ENCODE peak calls at places on chromosomes 16 and 17, in five cellular contexts. One of them, this sample, is unnamed.
A peak's percentile ranks its signal among the peaks of the same experiment; 100 is the strongest.

GRCh38 chr16:50326835-50327465 is 41.8 kb downstream of the BRD7 start:
- DNase-seq in HFF-Myc: no peak
- DNase-seq in right atrium auricular region: no peak
- DNase-seq in AG10803: peak; percentile 40
- DNase-seq in GM23338: peak; percentile 74
- DNase-seq in this sample: peak; percentile 63

GRCh38 chr17:18093616-18094408 is 6.1 kb downstream of the DRG2 start:
- DNase-seq in AG10803: peak; percentile 63
- DNase-seq in right atrium auricular region: peak; percentile 66
- DNase-seq in HFF-Myc: peak; percentile 42
- DNase-seq in GM23338: peak; percentile 75
- DNase-seq in this sample: peak; percentile 81

GRCh38 chr16:64589836-64590235 is 532.0 kb downstream of the CDH11 start:
- DNase-seq in AG10803: peak; percentile 81
- DNase-seq in GM23338: no peak
- DNase-seq in HFF-Myc: no peak
- DNase-seq in right atrium auricular region: no peak
- DNase-seq in this sample: peak; percentile 46

GRCh38 chr16:79299154-79299799 is 301.3 kb downstream of the MAF start:
- DNase-seq in GM23338: peak; percentile 75
- DNase-seq in right atrium auricular region: no peak
- DNase-seq in AG10803: no peak
- DNase-seq in HFF-Myc: no peak
- DNase-seq in this sample: no peak

GRCh38 chr16:10878644-10879498 is 1.9 kb downstream of the CIITA start:
- DNase-seq in right atrium auricular region: no peak
- DNase-seq in GM23338: peak; percentile 63
- DNase-seq in AG10803: peak; percentile 31
- DNase-seq in HFF-Myc: no peak
- DNase-seq in this sample: peak; percentile 26

GRCh38 chr17:65677932-65678331 is 116.5 kb upstream of the AXIN2 start:
- DNase-seq in GM23338: no peak
- DNase-seq in HFF-Myc: no peak
- DNase-seq in right atrium auricular region: no peak
- DNase-seq in AG10803: peak; percentile 31
- DNase-seq in this sample: no peak

GRCh38 chr17:4485676-4486646 is 12.7 kb upstream of the SPNS2 start:
- DNase-seq in AG10803: no peak
- DNase-seq in HFF-Myc: no peak
- DNase-seq in GM23338: no peak
- DNase-seq in right atrium auricular region: no peak
- DNase-seq in this sample: no peak

GRCh38 chr17:35341465-35341992 is 31.9 kb downstream of the SLFN11 start:
- DNase-seq in AG10803: no peak
- DNase-seq in right atrium auricular region: no peak
- DNase-seq in HFF-Myc: no peak
- DNase-seq in GM23338: no peak
- DNase-seq in this sample: no peak

GRCh38 chr17:6642592-6642991 is 1.7 kb downstream of the TXNDC17 start:
- DNase-seq in AG10803: peak; percentile 29
- DNase-seq in right atrium auricular region: no peak
- DNase-seq in HFF-Myc: no peak
- DNase-seq in GM23338: no peak
- DNase-seq in this sample: no peak

GRCh38 chr17:62675260-62675659 is 47.8 kb downstream of the MRC2 start:
- DNase-seq in AG10803: peak; percentile 66
- DNase-seq in right atrium auricular region: no peak
- DNase-seq in GM23338: no peak
- DNase-seq in HFF-Myc: no peak
- DNase-seq in this sample: no peak

GRCh38 chr16:28136751-28137434 is 73.4 kb upstream of the GSG1L start:
- DNase-seq in HFF-Myc: no peak
- DNase-seq in right atrium auricular region: no peak
- DNase-seq in AG10803: no peak
- DNase-seq in GM23338: no peak
- DNase-seq in this sample: peak; percentile 32

GRCh38 chr16:66551362-66551761 is 1.0 kb upstream of the CKLF start:
- DNase-seq in AG10803: peak; percentile 32
- DNase-seq in right atrium auricular region: no peak
- DNase-seq in GM23338: peak; percentile 65
- DNase-seq in HFF-Myc: peak; percentile 17
- DNase-seq in this sample: peak; percentile 30

GRCh38 chr16:88088161-88088581 is 136.9 kb downstream of the BANP start:
- DNase-seq in HFF-Myc: no peak
- DNase-seq in AG10803: peak; percentile 18
- DNase-seq in right atrium auricular region: peak; percentile 82
- DNase-seq in GM23338: no peak
- DNase-seq in this sample: no peak

GRCh38 chr17:37176683-37177082 is 199.1 kb upstream of the C17orf78 start:
- DNase-seq in GM23338: no peak
- DNase-seq in AG10803: no peak
- DNase-seq in HFF-Myc: no peak
- DNase-seq in right atrium auricular region: no peak
- DNase-seq in this sample: no peak

GRCh38 chr16:81473066-81473488 is 28.5 kb downstream of the CMIP start:
- DNase-seq in HFF-Myc: no peak
- DNase-seq in right atrium auricular region: no peak
- DNase-seq in AG10803: no peak
- DNase-seq in GM23338: peak; percentile 22
- DNase-seq in this sample: no peak

GRCh38 chr17:37826497-37827115 is 81.7 kb upstream of the HNF1B start:
- DNase-seq in HFF-Myc: no peak
- DNase-seq in right atrium auricular region: no peak
- DNase-seq in AG10803: no peak
- DNase-seq in GM23338: no peak
- DNase-seq in this sample: no peak

GRCh38 chr16:11020792-11021440 is 76.6 kb downstream of the CLEC16A start:
- DNase-seq in HFF-Myc: no peak
- DNase-seq in right atrium auricular region: no peak
- DNase-seq in AG10803: peak; percentile 72
- DNase-seq in GM23338: no peak
- DNase-seq in this sample: no peak

GRCh38 chr17:14776791-14777190 is 475.9 kb downstream of the HS3ST3B1 start:
- DNase-seq in AG10803: no peak
- DNase-seq in GM23338: no peak
- DNase-seq in right atrium auricular region: no peak
- DNase-seq in HFF-Myc: no peak
- DNase-seq in this sample: no peak

GRCh38 chr17:51355314-51356083 is 95.2 kb downstream of the UTP18 start:
- DNase-seq in right atrium auricular region: no peak
- DNase-seq in GM23338: no peak
- DNase-seq in AG10803: peak; percentile 52
- DNase-seq in HFF-Myc: no peak
- DNase-seq in this sample: no peak

GRCh38 chr17:79993390-79994221 is 42.1 kb downstream of the TBC1D16 start:
- DNase-seq in right atrium auricular region: peak; percentile 90
- DNase-seq in GM23338: peak; percentile 69
- DNase-seq in AG10803: peak; percentile 90
- DNase-seq in HFF-Myc: no peak
- DNase-seq in this sample: peak; percentile 98

GRCh38 chr17:51948128-51948527 is 210.4 kb downstream of the CA10 start:
- DNase-seq in GM23338: no peak
- DNase-seq in HFF-Myc: no peak
- DNase-seq in AG10803: no peak
- DNase-seq in right atrium auricular region: no peak
- DNase-seq in this sample: no peak

GRCh38 chr16:24858219-24859041 is 12.7 kb downstream of the SLC5A11 start:
- DNase-seq in right atrium auricular region: no peak
- DNase-seq in AG10803: peak; percentile 37
- DNase-seq in HFF-Myc: no peak
- DNase-seq in GM23338: peak; percentile 84
- DNase-seq in this sample: peak; percentile 61

GRCh38 chr16:66695474-66695934 is 1.0 kb downstream of the CMTM4 start:
- DNase-seq in HFF-Myc: no peak
- DNase-seq in AG10803: no peak
- DNase-seq in right atrium auricular region: no peak
- DNase-seq in GM23338: no peak
- DNase-seq in this sample: no peak

GRCh38 chr17:63528183-63528582 is 5.0 kb downstream of the KCNH6 start:
- DNase-seq in AG10803: no peak
- DNase-seq in HFF-Myc: no peak
- DNase-seq in right atrium auricular region: no peak
- DNase-seq in GM23338: no peak
- DNase-seq in this sample: no peak

GRCh38 chr16:15597822-15598647 is 44.9 kb downstream of the MARF1 start:
- DNase-seq in HFF-Myc: no peak
- DNase-seq in right atrium auricular region: no peak
- DNase-seq in GM23338: no peak
- DNase-seq in AG10803: no peak
- DNase-seq in this sample: no peak

GRCh38 chr17:81976332-81977210 is 858 bp upstream of the ASPSCR1 start:
- DNase-seq in right atrium auricular region: no peak
- DNase-seq in HFF-Myc: no peak
- DNase-seq in GM23338: peak; percentile 77
- DNase-seq in AG10803: no peak
- DNase-seq in this sample: no peak

GRCh38 chr17:81980122-81980521 is 2.7 kb downstream of the ASPSCR1 start:
- DNase-seq in HFF-Myc: no peak
- DNase-seq in AG10803: no peak
- DNase-seq in right atrium auricular region: no peak
- DNase-seq in GM23338: no peak
- DNase-seq in this sample: no peak

GRCh38 chr17:81980752-81981239 is 3.4 kb downstream of the ASPSCR1 start:
- DNase-seq in GM23338: no peak
- DNase-seq in AG10803: no peak
- DNase-seq in HFF-Myc: no peak
- DNase-seq in right atrium auricular region: no peak
- DNase-seq in this sample: no peak

GRCh38 chr17:81977211-81978091 is at the start of gene ASPSCR1:
- DNase-seq in HFF-Myc: peak; percentile 45
- DNase-seq in right atrium auricular region: peak; percentile 90
- DNase-seq in AG10803: peak; percentile 89
- DNase-seq in GM23338: peak; percentile 93
- DNase-seq in this sample: peak; percentile 92

DNA sequence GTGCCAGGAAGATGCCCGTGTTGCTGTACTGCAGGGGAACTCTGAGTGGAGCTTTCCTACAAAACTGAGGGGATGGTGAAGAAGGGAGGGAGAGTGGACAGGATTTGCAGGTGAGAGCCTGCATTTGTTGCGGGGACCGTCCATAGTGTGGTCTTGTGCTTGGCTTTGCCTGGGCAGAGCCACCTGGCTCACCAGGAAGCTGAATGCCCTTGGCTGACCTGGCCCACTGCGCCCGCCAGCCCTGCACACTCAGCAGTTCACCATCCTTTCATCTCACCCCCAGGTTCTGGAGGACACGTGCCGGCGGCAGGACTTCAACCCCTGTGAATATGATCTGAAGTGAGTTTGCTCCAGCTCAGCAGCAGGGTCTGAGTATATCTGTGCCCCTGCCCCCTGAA is 1.5 kb downstream of the ASPSCR1 start:
- DNase-seq in right atrium auricular region: no peak
- DNase-seq in AG10803: no peak
- DNase-seq in HFF-Myc: no peak
- DNase-seq in GM23338: no peak
- DNase-seq in this sample: no peak
- H3K4me3 ChIP-seq in right atrium auricular region: no peak overlapping the region
- H3K4me3 ChIP-seq in AG10803: no peak overlapping the region
- H3K4me3 ChIP-seq in HFF-Myc: peak overlapping the region; percentile 71
- H3K4me3 ChIP-seq in GM23338: peak overlapping the region; percentile 92
- H3K4me3 ChIP-seq in this sample: no peak overlapping the region

DNA sequence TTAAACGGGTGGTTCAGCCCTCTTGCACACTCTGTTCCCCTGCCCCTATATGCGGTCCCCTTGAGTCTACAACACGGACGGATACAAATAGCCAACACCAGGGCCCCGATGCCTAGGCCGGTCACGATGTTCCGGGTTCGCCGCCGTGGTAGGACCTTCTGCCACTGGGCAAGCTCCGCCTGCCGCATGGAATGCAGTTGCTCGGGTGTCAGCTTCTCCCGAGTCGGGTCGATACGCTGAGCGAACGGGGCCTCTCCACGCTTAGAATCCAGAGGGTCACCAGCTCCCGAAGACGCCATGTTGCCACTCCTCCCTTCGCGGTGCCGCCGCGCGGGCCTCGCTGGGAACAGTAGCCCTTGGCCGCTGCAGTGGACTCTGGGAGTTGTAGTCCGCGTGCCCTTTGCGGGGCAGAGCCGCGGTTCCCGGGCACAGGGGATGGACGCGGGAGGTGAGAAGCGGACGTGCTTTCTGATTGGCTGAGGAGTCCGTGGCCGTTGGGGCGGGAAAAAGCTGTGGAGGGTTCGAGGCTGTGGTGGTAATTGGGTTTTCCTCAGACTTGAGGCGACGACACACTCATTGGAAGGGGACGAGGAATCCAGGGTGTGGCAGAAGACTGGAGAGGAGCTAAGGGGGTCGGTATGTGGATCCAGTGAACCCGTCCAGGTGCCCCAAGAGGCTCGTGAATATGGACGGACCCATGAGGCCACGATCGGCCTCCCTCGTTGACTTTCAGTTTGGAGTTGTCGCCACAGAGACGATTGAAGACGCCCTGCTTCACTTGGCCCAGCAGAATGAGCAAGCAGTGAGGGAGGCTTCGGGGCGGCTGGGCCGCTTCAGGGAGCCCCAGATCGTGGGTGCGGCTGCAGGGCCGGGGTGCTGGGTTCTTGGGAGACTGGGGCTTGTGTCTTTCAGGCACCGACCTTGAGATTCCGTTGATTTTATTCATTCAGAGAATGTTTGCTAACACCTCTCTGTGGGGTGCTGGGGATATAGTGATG is at the start of the genes CNTD1 and COA3:
- DNase-seq in right atrium auricular region: peak; percentile 76
- DNase-seq in GM23338: peak; percentile 96
- DNase-seq in AG10803: peak; percentile 79
- DNase-seq in HFF-Myc: peak; percentile 56
- DNase-seq in this sample: peak; percentile 85
- TF ChIP-seq CTCF in right atrium auricular region: no peak
- TF ChIP-seq CTCF in GM23338: no peak
- TF ChIP-seq CTCF in AG10803: peak; percentile 14
- TF ChIP-seq CTCF in HFF-Myc: no peak
- TF ChIP-seq CTCF in this sample: peak; percentile 8

GRCh38 chr17:39607057-39607850 is 466 bp downstream of the NEUROD2 start:
- DNase-seq in AG10803: no peak
- DNase-seq in right atrium auricular region: no peak
- DNase-seq in GM23338: peak; percentile 77
- DNase-seq in HFF-Myc: no peak
- DNase-seq in this sample: no peak
- H3K4me3 ChIP-seq in AG10803: no peak overlapping the region
- H3K4me3 ChIP-seq in right atrium auricular region: peak overlapping the region; percentile 40
- H3K4me3 ChIP-seq in GM23338: peak overlapping the region; percentile 66
- H3K4me3 ChIP-seq in HFF-Myc: no peak overlapping the region
- H3K4me3 ChIP-seq in this sample: no peak overlapping the region

GRCh38 chr16:68328860-68329370 is 18.1 kb downstream of the PRMT7 start:
- DNase-seq in HFF-Myc: no peak
- DNase-seq in AG10803: no peak
- DNase-seq in GM23338: no peak
- DNase-seq in right atrium auricular region: no peak
- DNase-seq in this sample: no peak
- TF ChIP-seq CTCF in HFF-Myc: no peak
- TF ChIP-seq CTCF in AG10803: no peak
- TF ChIP-seq CTCF in GM23338: no peak
- TF ChIP-seq CTCF in right atrium auricular region: no peak
- TF ChIP-seq CTCF in this sample: no peak

GRCh38 chr16:86762035-86762550 is 183.7 kb downstream of the FOXL1 start:
- DNase-seq in AG10803: no peak
- DNase-seq in right atrium auricular region: no peak
- DNase-seq in HFF-Myc: no peak
- DNase-seq in GM23338: no peak
- DNase-seq in this sample: no peak
- H3K4me3 ChIP-seq in AG10803: peak overlapping the region; percentile 41
- H3K4me3 ChIP-seq in right atrium auricular region: no peak overlapping the region
- H3K4me3 ChIP-seq in HFF-Myc: peak overlapping the region; percentile 14
- H3K4me3 ChIP-seq in GM23338: peak overlapping the region; percentile 48
- H3K4me3 ChIP-seq in this sample: no peak overlapping the region

GRCh38 chr16:30902070-30902972 is 5.9 kb downstream of the CTF1 start:
- DNase-seq in GM23338: peak; percentile 71
- DNase-seq in AG10803: peak; percentile 60
- DNase-seq in HFF-Myc: no peak
- DNase-seq in right atrium auricular region: no peak
- DNase-seq in this sample: peak; percentile 67
- TF ChIP-seq CTCF in GM23338: no peak
- TF ChIP-seq CTCF in AG10803: peak; percentile 3
- TF ChIP-seq CTCF in HFF-Myc: no peak
- TF ChIP-seq CTCF in right atrium auricular region: peak; percentile 21
- TF ChIP-seq CTCF in this sample: no peak

This sample was measured in fibroblast of villous mesenchyme.